ENCODE peak calls at places on chromosomes 11 and 22, in five cellular contexts. One of them, this sample, is unnamed.

GRCh38 chr11:3823303-3823702 is 14.9 kb downstream of the PGAP2 start:
- DNase-seq in sciatic nerve: no peak
- DNase-seq in activated CD8-positive, alpha-beta memory T cell treated with anti-CD3 and anti-CD28 coated beads for 1 hour: no peak
- DNase-seq in cardiac fibroblast: peak; percentile 73
- DNase-seq in activated T-cell treated with anti-CD3 and anti-CD28 coated beads for 24 hours: no peak
- DNase-seq in this sample: no peak

GRCh38 chr11:32365192-32365591 is 70.1 kb downstream of the WT1 start:
- DNase-seq in cardiac fibroblast: no peak
- DNase-seq in activated T-cell treated with anti-CD3 and anti-CD28 coated beads for 24 hours: no peak
- DNase-seq in sciatic nerve: no peak
- DNase-seq in activated CD8-positive, alpha-beta memory T cell treated with anti-CD3 and anti-CD28 coated beads for 1 hour: no peak
- DNase-seq in this sample: no peak

GRCh38 chr11:86916330-86916729 is 38.9 kb downstream of the FZD4 start:
- DNase-seq in sciatic nerve: no peak
- DNase-seq in activated T-cell treated with anti-CD3 and anti-CD28 coated beads for 24 hours: no peak
- DNase-seq in cardiac fibroblast: peak; percentile 86
- DNase-seq in activated CD8-positive, alpha-beta memory T cell treated with anti-CD3 and anti-CD28 coated beads for 1 hour: no peak
- DNase-seq in this sample: no peak

GRCh38 chr11:128814856-128815705 is 52.0 kb downstream of the KCNJ1 start:
- DNase-seq in cardiac fibroblast: peak; percentile 88
- DNase-seq in activated T-cell treated with anti-CD3 and anti-CD28 coated beads for 24 hours: no peak
- DNase-seq in sciatic nerve: peak; percentile 82
- DNase-seq in activated CD8-positive, alpha-beta memory T cell treated with anti-CD3 and anti-CD28 coated beads for 1 hour: no peak
- DNase-seq in this sample: no peak

GRCh38 chr11:20208622-20209090 is 48.4 kb upstream of the DBX1 start:
- DNase-seq in sciatic nerve: no peak
- DNase-seq in activated CD8-positive, alpha-beta memory T cell treated with anti-CD3 and anti-CD28 coated beads for 1 hour: no peak
- DNase-seq in cardiac fibroblast: no peak
- DNase-seq in activated T-cell treated with anti-CD3 and anti-CD28 coated beads for 24 hours: no peak
- DNase-seq in this sample: no peak

GRCh38 chr22:37999640-38000272 is 15.4 kb upstream of the SOX10 start:
- DNase-seq in cardiac fibroblast: peak; percentile 77
- DNase-seq in activated T-cell treated with anti-CD3 and anti-CD28 coated beads for 24 hours: no peak
- DNase-seq in activated CD8-positive, alpha-beta memory T cell treated with anti-CD3 and anti-CD28 coated beads for 1 hour: no peak
- DNase-seq in sciatic nerve: no peak
- DNase-seq in this sample: no peak

GRCh38 chr11:85029964-85030363 is 597.2 kb downstream of the DLG2 start:
- DNase-seq in cardiac fibroblast: no peak
- DNase-seq in activated CD8-positive, alpha-beta memory T cell treated with anti-CD3 and anti-CD28 coated beads for 1 hour: no peak
- DNase-seq in sciatic nerve: no peak
- DNase-seq in activated T-cell treated with anti-CD3 and anti-CD28 coated beads for 24 hours: no peak
- DNase-seq in this sample: no peak

GRCh38 chr22:50469377-50470305 is 5.2 kb downstream of the SBF1 start:
- DNase-seq in activated T-cell treated with anti-CD3 and anti-CD28 coated beads for 24 hours: peak; percentile 90
- DNase-seq in cardiac fibroblast: peak; percentile 16
- DNase-seq in activated CD8-positive, alpha-beta memory T cell treated with anti-CD3 and anti-CD28 coated beads for 1 hour: peak; percentile 93
- DNase-seq in sciatic nerve: no peak
- DNase-seq in this sample: no peak

GRCh38 chr22:36417281-36417686 is 29.5 kb upstream of the MYH9 start:
- DNase-seq in activated CD8-positive, alpha-beta memory T cell treated with anti-CD3 and anti-CD28 coated beads for 1 hour: no peak
- DNase-seq in cardiac fibroblast: no peak
- DNase-seq in activated T-cell treated with anti-CD3 and anti-CD28 coated beads for 24 hours: no peak
- DNase-seq in sciatic nerve: no peak
- DNase-seq in this sample: no peak

GRCh38 chr11:24635588-24636290 is 138.9 kb downstream of the LUZP2 start:
- DNase-seq in activated T-cell treated with anti-CD3 and anti-CD28 coated beads for 24 hours: no peak
- DNase-seq in activated CD8-positive, alpha-beta memory T cell treated with anti-CD3 and anti-CD28 coated beads for 1 hour: no peak
- DNase-seq in cardiac fibroblast: no peak
- DNase-seq in sciatic nerve: no peak
- DNase-seq in this sample: no peak

GRCh38 chr11:69295995-69296889 is 2.3 kb downstream of the MYEOV start:
- DNase-seq in sciatic nerve: no peak
- DNase-seq in cardiac fibroblast: peak; percentile 87
- DNase-seq in activated CD8-positive, alpha-beta memory T cell treated with anti-CD3 and anti-CD28 coated beads for 1 hour: no peak
- DNase-seq in activated T-cell treated with anti-CD3 and anti-CD28 coated beads for 24 hours: no peak
- DNase-seq in this sample: no peak

GRCh38 chr11:123063396-123064267 is 1.7 kb upstream of the HSPA8 start:
- DNase-seq in cardiac fibroblast: peak; percentile 71
- DNase-seq in activated T-cell treated with anti-CD3 and anti-CD28 coated beads for 24 hours: no peak
- DNase-seq in sciatic nerve: no peak
- DNase-seq in activated CD8-positive, alpha-beta memory T cell treated with anti-CD3 and anti-CD28 coated beads for 1 hour: no peak
- DNase-seq in this sample: no peak

GRCh38 chr11:73262851-73263495 is 9.2 kb upstream of the P2RY6 start:
- DNase-seq in sciatic nerve: peak; percentile 23
- DNase-seq in cardiac fibroblast: peak; percentile 42
- DNase-seq in activated CD8-positive, alpha-beta memory T cell treated with anti-CD3 and anti-CD28 coated beads for 1 hour: no peak
- DNase-seq in activated T-cell treated with anti-CD3 and anti-CD28 coated beads for 24 hours: no peak
- DNase-seq in this sample: no peak

GRCh38 chr11:94271885-94272372 is 32.5 kb upstream of the IZUMO1R start:
- DNase-seq in activated CD8-positive, alpha-beta memory T cell treated with anti-CD3 and anti-CD28 coated beads for 1 hour: no peak
- DNase-seq in sciatic nerve: no peak
- DNase-seq in cardiac fibroblast: no peak
- DNase-seq in activated T-cell treated with anti-CD3 and anti-CD28 coated beads for 24 hours: no peak
- DNase-seq in this sample: no peak

GRCh38 chr11:16110862-16111261 is 245.5 kb downstream of the SOX6 start:
- DNase-seq in sciatic nerve: no peak
- DNase-seq in cardiac fibroblast: no peak
- DNase-seq in activated T-cell treated with anti-CD3 and anti-CD28 coated beads for 24 hours: no peak
- DNase-seq in activated CD8-positive, alpha-beta memory T cell treated with anti-CD3 and anti-CD28 coated beads for 1 hour: no peak
- DNase-seq in this sample: no peak

GRCh38 chr11:80727315-80727714 is 1286.5 kb upstream of the TENM4 start:
- DNase-seq in cardiac fibroblast: peak; percentile 58
- DNase-seq in activated CD8-positive, alpha-beta memory T cell treated with anti-CD3 and anti-CD28 coated beads for 1 hour: no peak
- DNase-seq in sciatic nerve: no peak
- DNase-seq in activated T-cell treated with anti-CD3 and anti-CD28 coated beads for 24 hours: no peak
- DNase-seq in this sample: no peak

GRCh38 chr11:79592441-79593223 is 151.8 kb upstream of the TENM4 start:
- DNase-seq in activated CD8-positive, alpha-beta memory T cell treated with anti-CD3 and anti-CD28 coated beads for 1 hour: no peak
- DNase-seq in sciatic nerve: no peak
- DNase-seq in cardiac fibroblast: no peak
- DNase-seq in activated T-cell treated with anti-CD3 and anti-CD28 coated beads for 24 hours: no peak
- DNase-seq in this sample: no peak

GRCh38 chr11:73252577-73253191 is 19.5 kb upstream of the P2RY6 start:
- DNase-seq in activated T-cell treated with anti-CD3 and anti-CD28 coated beads for 24 hours: no peak
- DNase-seq in cardiac fibroblast: no peak
- DNase-seq in sciatic nerve: peak; percentile 39
- DNase-seq in activated CD8-positive, alpha-beta memory T cell treated with anti-CD3 and anti-CD28 coated beads for 1 hour: no peak
- DNase-seq in this sample: no peak

GRCh38 chr11:94776351-94777321 is 8.5 kb downstream of the AMOTL1 start:
- DNase-seq in sciatic nerve: no peak
- DNase-seq in activated CD8-positive, alpha-beta memory T cell treated with anti-CD3 and anti-CD28 coated beads for 1 hour: no peak
- DNase-seq in cardiac fibroblast: peak; percentile 46
- DNase-seq in activated T-cell treated with anti-CD3 and anti-CD28 coated beads for 24 hours: no peak
- DNase-seq in this sample: no peak

GRCh38 chr11:11279956-11280689 is 72.9 kb downstream of the CSNK2A3 start:
- DNase-seq in sciatic nerve: no peak
- DNase-seq in activated T-cell treated with anti-CD3 and anti-CD28 coated beads for 24 hours: no peak
- DNase-seq in activated CD8-positive, alpha-beta memory T cell treated with anti-CD3 and anti-CD28 coated beads for 1 hour: no peak
- DNase-seq in cardiac fibroblast: peak; percentile 3
- DNase-seq in this sample: peak; percentile 87

GRCh38 chr11:122642971-122643370 is 12.6 kb upstream of the UBASH3B start:
- DNase-seq in sciatic nerve: no peak
- DNase-seq in activated CD8-positive, alpha-beta memory T cell treated with anti-CD3 and anti-CD28 coated beads for 1 hour: no peak
- DNase-seq in activated T-cell treated with anti-CD3 and anti-CD28 coated beads for 24 hours: no peak
- DNase-seq in cardiac fibroblast: no peak
- DNase-seq in this sample: no peak

GRCh38 chr22:29744902-29745301 is 21.9 kb downstream of the ZMAT5 start:
- DNase-seq in activated CD8-positive, alpha-beta memory T cell treated with anti-CD3 and anti-CD28 coated beads for 1 hour: no peak
- DNase-seq in cardiac fibroblast: peak; percentile 39
- DNase-seq in sciatic nerve: no peak
- DNase-seq in activated T-cell treated with anti-CD3 and anti-CD28 coated beads for 24 hours: no peak
- DNase-seq in this sample: no peak

GRCh38 chr11:2886191-2886894 is 768 bp upstream of the CDKN1C start:
- DNase-seq in cardiac fibroblast: peak; percentile 48
- DNase-seq in sciatic nerve: peak; percentile 82
- DNase-seq in activated CD8-positive, alpha-beta memory T cell treated with anti-CD3 and anti-CD28 coated beads for 1 hour: no peak
- DNase-seq in activated T-cell treated with anti-CD3 and anti-CD28 coated beads for 24 hours: no peak
- DNase-seq in this sample: no peak

GRCh38 chr22:42920101-42920820 is 63.2 kb upstream of the ARFGAP3 start:
- DNase-seq in activated CD8-positive, alpha-beta memory T cell treated with anti-CD3 and anti-CD28 coated beads for 1 hour: no peak
- DNase-seq in activated T-cell treated with anti-CD3 and anti-CD28 coated beads for 24 hours: no peak
- DNase-seq in cardiac fibroblast: peak; percentile 57
- DNase-seq in sciatic nerve: no peak
- DNase-seq in this sample: no peak

GRCh38 chr11:3709977-3710376 is 38.8 kb upstream of the CHRNA10 start:
- DNase-seq in activated T-cell treated with anti-CD3 and anti-CD28 coated beads for 24 hours: no peak
- DNase-seq in cardiac fibroblast: peak; percentile 23
- DNase-seq in activated CD8-positive, alpha-beta memory T cell treated with anti-CD3 and anti-CD28 coated beads for 1 hour: no peak
- DNase-seq in sciatic nerve: no peak
- DNase-seq in this sample: no peak

GRCh38 chr11:73439002-73439843 is 63.0 kb downstream of the RELT start:
- DNase-seq in activated CD8-positive, alpha-beta memory T cell treated with anti-CD3 and anti-CD28 coated beads for 1 hour: no peak
- DNase-seq in sciatic nerve: no peak
- DNase-seq in activated T-cell treated with anti-CD3 and anti-CD28 coated beads for 24 hours: no peak
- DNase-seq in cardiac fibroblast: peak; percentile 15
- DNase-seq in this sample: no peak

GRCh38 chr11:41281131-41281742 is 178.2 kb downstream of the LRRC4C start:
- DNase-seq in sciatic nerve: no peak
- DNase-seq in cardiac fibroblast: no peak
- DNase-seq in activated CD8-positive, alpha-beta memory T cell treated with anti-CD3 and anti-CD28 coated beads for 1 hour: no peak
- DNase-seq in activated T-cell treated with anti-CD3 and anti-CD28 coated beads for 24 hours: no peak
- DNase-seq in this sample: no peak

GRCh38 chr22:24502540-24502939 is 7.4 kb downstream of the UPB1 start:
- DNase-seq in cardiac fibroblast: no peak
- DNase-seq in activated CD8-positive, alpha-beta memory T cell treated with anti-CD3 and anti-CD28 coated beads for 1 hour: no peak
- DNase-seq in sciatic nerve: no peak
- DNase-seq in activated T-cell treated with anti-CD3 and anti-CD28 coated beads for 24 hours: no peak
- DNase-seq in this sample: no peak

GRCh38 chr11:19903620-19904069 is 191.0 kb downstream of the NAV2 start:
- DNase-seq in cardiac fibroblast: peak; percentile 90
- DNase-seq in sciatic nerve: peak; percentile 88
- DNase-seq in activated CD8-positive, alpha-beta memory T cell treated with anti-CD3 and anti-CD28 coated beads for 1 hour: no peak
- DNase-seq in activated T-cell treated with anti-CD3 and anti-CD28 coated beads for 24 hours: peak; percentile 6
- DNase-seq in this sample: no peak

GRCh38 chr11:14357843-14358728 is 897 bp downstream of the RRAS2 start:
- DNase-seq in activated T-cell treated with anti-CD3 and anti-CD28 coated beads for 24 hours: peak; percentile 20
- DNase-seq in cardiac fibroblast: peak; percentile 71
- DNase-seq in sciatic nerve: peak; percentile 58
- DNase-seq in activated CD8-positive, alpha-beta memory T cell treated with anti-CD3 and anti-CD28 coated beads for 1 hour: peak; percentile 14
- DNase-seq in this sample: no peak

This sample was measured in mesenteric fat pad.